ENCODE peak calls at places on chromosomes 6 and 20, in four cellular contexts. N, E, V and J are unnamed samples.

GRCh38 chr20:63049561-63050221 is 42.9 kb upstream of the BHLHE23 start:
- DNase-seq in N (no peak), E (no peak), V (no peak), J (no peak)

GRCh38 chr6:29593199-29593598 is 8.3 kb downstream of the OR2H2 start:
- DNase-seq in N (no peak), E (peak), V (no peak), J (no peak)

GRCh38 chr6:70108230-70108629 is 194.7 kb downstream of the COL9A1 start:
- DNase-seq in N (no peak), E (peak), V (peak), J (no peak)

GRCh38 chr6:125953502-125953875 is 3.1 kb upstream of the HINT3 start:
- DNase-seq in N (no peak), E (no peak), V (no peak), J (no peak)

GRCh38 chr6:143441680-143442359 is 8.7 kb downstream of the ADAT2 start:
- DNase-seq in N (no peak), E (no peak), V (no peak), J (no peak)

GRCh38 chr6:138226011-138226410 is 7.7 kb upstream of the PBOV1 start:
- DNase-seq in N (no peak), E (no peak), V (no peak), J (no peak)

GRCh38 chr20:37308098-37309050 is 18.9 kb downstream of the MANBAL start:
- DNase-seq in N (no peak), E (no peak), V (peak), J (no peak)

GRCh38 chr6:136526196-136526930 is 23.9 kb downstream of the MAP7 start:
- DNase-seq in N (peak), E (peak), V (peak), J (no peak)

GRCh38 chr6:131042664-131043063 is 20.4 kb downstream of the EPB41L2 start:
- DNase-seq in N (no peak), E (no peak), V (no peak), J (no peak)

GRCh38 chr6:72916298-72916697 is 294.4 kb downstream of the KCNQ5 start:
- DNase-seq in N (no peak), E (no peak), V (no peak), J (no peak)

GRCh38 chr6:35185302-35185681 is 28.5 kb upstream of the SCUBE3 start:
- DNase-seq in N (no peak), E (peak), V (peak), J (no peak)

GRCh38 chr6:37366910-37367309 is 13.1 kb downstream of the RNF8 start:
- DNase-seq in N (no peak), E (no peak), V (no peak), J (no peak)

GRCh38 chr6:21665101-21665435 is 71.5 kb downstream of the SOX4 start:
- DNase-seq in N (no peak), E (no peak), V (no peak), J (no peak)

GRCh38 chr20:10864076-10864672 is 190.4 kb upstream of the JAG1 start:
- DNase-seq in N (no peak), E (no peak), V (peak), J (no peak)

GRCh38 chr6:47938411-47938810 is 156.6 kb downstream of the OPN5 start:
- DNase-seq in N (no peak), E (no peak), V (no peak), J (no peak)

GRCh38 chr20:2151805-2152727 is 50.4 kb downstream of the STK35 start:
- DNase-seq in N (no peak), E (peak), V (peak), J (no peak)

GRCh38 chr20:58514321-58515239 is 619 bp downstream of the APCDD1L start:
- DNase-seq in N (no peak), E (peak), V (no peak), J (no peak)

GRCh38 chr6:116557863-116558262 is 4.3 kb downstream of the CALHM4 start:
- DNase-seq in N (no peak), E (peak), V (peak), J (no peak)

GRCh38 chr6:138973481-138974140 is 14.4 kb downstream of the REPS1 start:
- DNase-seq in N (no peak), E (no peak), V (no peak), J (no peak)

GRCh38 chr20:3093861-3094361 is 9.4 kb upstream of the AVP start:
- DNase-seq in N (no peak), E (no peak), V (no peak), J (no peak)

GRCh38 chr20:60168963-60169362 is 210.7 kb downstream of the CDH26 start:
- DNase-seq in N (no peak), E (no peak), V (no peak), J (no peak)

GRCh38 chr20:59784365-59785117 is 148.9 kb downstream of the SYCP2 start:
- DNase-seq in N (no peak), E (no peak), V (no peak), J (peak)

GRCh38 chr6:26501482-26501986 is 1.4 kb downstream of the BTN1A1 start:
- DNase-seq in N (no peak), E (peak), V (no peak), J (no peak)

GRCh38 chr6:1756472-1757129 is 146.9 kb downstream of the FOXC1 start:
- DNase-seq in N (no peak), E (no peak), V (no peak), J (no peak)

GRCh38 chr6:42078391-42078790 is 28.1 kb downstream of the TAF8 start:
- DNase-seq in N (no peak), E (no peak), V (no peak), J (no peak)

GRCh38 chr6:134636221-134636830 is 313.6 kb downstream of the ALDH8A1 start:
- DNase-seq in N (no peak), E (no peak), V (no peak), J (no peak)

GRCh38 chr6:10613693-10614092 is 80.7 kb downstream of the C6orf52 start:
- DNase-seq in N (no peak), E (no peak), V (no peak), J (no peak)

GRCh38 chr6:63904844-63905243 is 269.2 kb downstream of the PHF3 start:
- DNase-seq in N (no peak), E (no peak), V (peak), J (no peak)

GRCh38 chr6:90008908-90009501 is 114.7 kb downstream of the GJA10 start:
- DNase-seq in N (no peak), E (no peak), V (peak), J (no peak)

GRCh38 chr20:30412972-30413371 is 844.5 kb upstream of the DEFB115 start:
- DNase-seq in N (no peak), E (no peak), V (no peak), J (no peak)

GRCh38 chr6:170374571-170375444 is 68.2 kb downstream of the FAM120B start:
- DNase-seq in N (no peak), E (no peak), V (no peak), J (no peak)

GRCh38 chr20:1375515-1375914 is 17.3 kb downstream of the FKBP1A start:
- DNase-seq in N (no peak), E (no peak), V (peak), J (no peak)